ENCODE peak calls at places on chromosome 13, in four cellular contexts. G, H, R and J are unnamed samples.

GRCh38 chr13:35884211-35884610 is 247.0 kb downstream of the DCLK1 start:
- DNase-seq in G (no peak), R (no peak), H (no peak), J (no peak)

GRCh38 chr13:20828540-20829364 is 55.0 kb upstream of the EEF1AKMT1 start:
- DNase-seq in G (peak), R (no peak), H (peak), J (peak)

GRCh38 chr13:46983881-46984280 is 87.0 kb upstream of the HTR2A start:
- DNase-seq in R (no peak), G (peak), H (peak), J (no peak)

GRCh38 chr13:82506805-82507404 is 1375.4 kb downstream of the SLITRK1 start:
- DNase-seq in R (no peak), G (peak), H (no peak), J (no peak)

GRCh38 chr13:51785592-51786424 is 18.2 kb downstream of the DHRS12 start:
- DNase-seq in G (no peak), H (no peak), R (no peak), J (no peak)

GRCh38 chr13:100269837-100270236 is 180.9 kb downstream of the PCCA start:
- DNase-seq in G (no peak), H (no peak), R (no peak), J (no peak)

GRCh38 chr13:83796364-83796763 is 85.9 kb downstream of the SLITRK1 start:
- DNase-seq in G (no peak), R (no peak), H (no peak), J (no peak)

GRCh38 chr13:92963029-92963428 is 263.6 kb upstream of the GPC6 start:
- DNase-seq in H (no peak), R (no peak), G (no peak), J (no peak)

GRCh38 chr13:36447501-36447900 is 15.2 kb downstream of the CCNA1 start:
- DNase-seq in G (no peak), R (no peak), H (no peak), J (no peak)

GRCh38 chr13:67184247-67184646 is 45.9 kb downstream of the PCDH9 start:
- DNase-seq in G (no peak), R (no peak), H (no peak), J (no peak)

GRCh38 chr13:80906860-80907259 is 565.9 kb upstream of the SPRY2 start:
- DNase-seq in H (no peak), R (no peak), G (no peak), J (no peak)

GRCh38 chr13:80296638-80297037 is 44.3 kb downstream of the SPRY2 start:
- DNase-seq in H (no peak), R (no peak), G (no peak), J (no peak)

GRCh38 chr13:66888698-66889097 is 341.4 kb downstream of the PCDH9 start:
- DNase-seq in H (no peak), G (no peak), R (no peak), J (no peak)

GRCh38 chr13:34546841-34547240 is 395.2 kb upstream of the NBEA start:
- DNase-seq in G (no peak), H (no peak), R (no peak), J (no peak)

GRCh38 chr13:90055121-90055520 is 1292.4 kb upstream of the MIR17HG start:
- DNase-seq in H (no peak), R (no peak), G (no peak), J (peak)

GRCh38 chr13:109779074-109779473 is 7.3 kb downstream of the IRS2 start:
- DNase-seq in R (no peak), H (no peak), G (no peak), J (no peak)

GRCh38 chr13:108902557-108903155 is 273.2 kb downstream of the MYO16 start:
- DNase-seq in G (no peak), R (no peak), H (no peak), J (no peak)

GRCh38 chr13:102089177-102089576 is 312.7 kb downstream of the FGF14 start:
- DNase-seq in R (no peak), H (no peak), G (no peak), J (no peak)

GRCh38 chr13:110799246-110800236 is 86.0 kb downstream of the ING1 start:
- DNase-seq in R (no peak), H (no peak), G (no peak), J (no peak)

GRCh38 chr13:110797230-110797877 is 83.9 kb downstream of the ING1 start:
- DNase-seq in G (no peak), H (no peak), R (no peak), J (no peak)

GRCh38 chr13:110798595-110798994 is 85.1 kb downstream of the ING1 start:
- DNase-seq in G (peak), H (no peak), R (no peak), J (no peak)

GRCh38 chr13:110806636-110807035 is 93.1 kb downstream of the ING1 start:
- DNase-seq in G (no peak), H (no peak), R (peak), J (no peak)

DNA sequence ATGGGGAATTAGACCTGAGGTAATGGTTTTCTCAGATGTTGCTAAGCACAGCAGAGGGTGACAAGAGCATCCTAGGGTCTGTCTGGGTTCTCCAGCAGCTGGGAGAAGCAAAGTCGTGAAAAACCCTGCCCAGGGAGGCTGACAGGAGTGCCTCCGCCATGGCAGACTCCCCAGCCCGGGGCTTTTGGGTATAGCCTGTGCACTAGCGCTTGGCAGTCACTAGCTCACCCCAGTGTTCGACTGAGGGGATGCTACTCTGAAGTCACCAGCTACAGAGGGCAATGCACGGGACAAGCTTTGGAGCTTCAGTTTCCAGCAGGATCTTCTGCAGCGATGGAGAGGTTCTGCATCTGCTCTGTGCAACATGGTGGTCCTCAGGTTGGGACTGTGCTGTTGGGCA is 87.5 kb downstream of the ING1 start:
- DNase-seq in G (no peak), H (no peak), R (no peak), J (no peak)
- TF ChIP-seq SP1 in G (no peak), H (no peak), R (no peak), J (no peak)

GRCh38 chr13:32804673-32805260 is 211.5 kb upstream of the KL start:
- DNase-seq in H (no peak), R (no peak), G (no peak), J (no peak)
- TF ChIP-seq SIN3A in H (no peak), R (no peak), G (no peak), J (no peak)

DNA sequence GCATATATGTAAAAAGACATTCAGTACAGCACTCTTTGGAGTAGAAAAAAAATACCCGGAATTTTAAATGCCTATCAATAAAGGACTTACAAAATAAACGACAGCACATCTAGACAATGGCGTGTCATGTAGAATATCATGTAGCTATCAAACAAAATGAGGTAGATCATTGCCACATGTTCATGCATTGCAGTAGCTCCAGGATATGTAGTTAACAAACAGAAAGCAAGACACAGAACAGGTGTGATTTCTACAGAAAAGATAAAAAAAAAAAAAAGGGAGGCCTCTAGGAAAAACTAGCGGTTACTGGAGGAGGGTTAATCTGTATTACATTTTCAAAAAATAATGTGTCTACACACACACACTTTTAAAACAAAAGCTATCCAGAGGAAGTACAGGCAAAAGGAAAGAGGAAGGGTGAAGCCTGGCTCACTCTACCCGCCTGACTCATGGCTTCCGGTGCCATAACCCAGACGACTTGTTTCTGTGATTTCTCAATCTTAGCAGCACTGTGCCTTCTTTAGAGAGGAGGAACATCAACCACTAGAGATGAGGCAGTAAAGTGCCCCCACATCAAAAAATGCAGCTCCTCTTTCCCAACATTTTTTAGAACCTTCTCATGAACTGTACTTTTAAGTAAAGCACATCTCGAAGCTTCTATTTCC is 6.9 kb downstream of the KCTD12 start:
- DNase-seq in R (no peak), H (peak), G (no peak), J (no peak)
- TF ChIP-seq SP1 in R (no peak), H (no peak), G (no peak), J (no peak)

DNA sequence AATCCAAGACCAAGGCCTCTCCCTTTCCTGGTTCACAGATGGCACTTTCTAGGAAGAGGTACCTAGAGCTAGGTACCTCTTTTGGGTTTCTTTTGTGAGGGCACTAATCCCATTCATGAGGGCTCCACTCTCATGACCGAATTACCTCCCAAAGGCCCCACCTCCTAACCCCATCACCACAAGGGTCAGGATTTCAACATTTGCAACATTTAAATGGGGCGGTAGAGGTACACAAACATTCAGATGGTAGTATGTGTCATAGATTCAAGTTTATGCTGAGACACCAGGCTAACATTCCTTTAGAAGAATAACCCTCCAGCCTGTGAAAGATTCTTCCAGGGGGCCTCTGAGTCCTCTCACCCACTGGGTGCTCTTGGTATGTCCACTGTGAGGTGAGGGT is 116.3 kb downstream of the FOXO1 start:
- DNase-seq in G (peak), R (no peak), H (no peak), J (no peak)
- TF ChIP-seq SIN3A in G (no peak), R (no peak), H (no peak), J (no peak)

DNA sequence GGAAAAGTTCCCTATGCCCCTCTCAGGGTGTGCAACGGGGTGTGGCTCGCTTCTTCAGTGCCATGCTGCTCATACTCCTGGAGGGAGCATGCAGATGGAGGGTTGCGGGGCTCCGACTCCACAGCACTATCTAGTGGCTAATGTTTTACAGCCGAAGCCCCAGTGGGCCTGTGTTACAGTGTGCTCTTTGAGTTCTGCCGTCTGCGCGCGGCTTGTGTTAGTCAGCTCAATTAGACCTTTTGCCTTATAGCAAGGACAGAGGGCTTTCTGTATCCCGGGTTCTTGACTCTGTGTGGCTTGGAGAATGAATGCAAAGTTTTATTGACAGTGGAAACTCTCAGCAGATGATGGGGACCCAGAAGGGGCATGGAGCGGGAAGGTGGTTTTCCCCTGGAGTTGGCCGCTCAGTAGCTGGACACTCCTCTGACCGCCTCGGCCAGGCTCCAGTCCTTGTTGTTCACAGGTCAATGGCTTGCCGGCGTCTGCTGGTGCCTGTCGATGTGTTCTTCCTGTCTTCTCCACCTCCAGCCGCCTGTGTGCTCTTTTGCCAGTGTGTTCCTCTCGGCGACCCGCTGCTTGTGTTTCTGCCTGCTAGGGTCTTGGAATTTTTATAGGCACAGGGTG is 383.4 kb downstream of the LMO7 start:
- DNase-seq in H (no peak), G (peak), R (peak), J (peak)
- TF ChIP-seq SP1 in H (no peak), G (no peak), R (no peak), J (no peak)

GRCh38 chr13:26457212-26457611 is 100.3 kb upstream of the WASF3 start:
- DNase-seq in G (no peak), H (no peak), R (no peak), J (no peak)

GRCh38 chr13:26456578-26457119 is 100.8 kb upstream of the WASF3 start:
- DNase-seq in H (no peak), R (no peak), G (no peak), J (no peak)

GRCh38 chr13:26458196-26458734 is 99.2 kb upstream of the WASF3 start:
- DNase-seq in R (no peak), H (no peak), G (no peak), J (no peak)

GRCh38 chr13:26460652-26461051 is 96.8 kb upstream of the WASF3 start:
- DNase-seq in R (no peak), G (no peak), H (no peak), J (no peak)

GRCh38 chr13:26459276-26460131 is 98.0 kb upstream of the WASF3 start:
- DNase-seq in H (no peak), G (no peak), R (no peak), J (no peak)
- TF ChIP-seq SIN3A in H (no peak), G (no peak), R (no peak), J (no peak)

GRCh38 chr13:33426131-33426530 is 140.6 kb upstream of the STARD13 start:
- DNase-seq in G (no peak), H (no peak), R (no peak), J (no peak)
- TF ChIP-seq SP1 in G (no peak), H (no peak), R (no peak), J (no peak)

DNA sequence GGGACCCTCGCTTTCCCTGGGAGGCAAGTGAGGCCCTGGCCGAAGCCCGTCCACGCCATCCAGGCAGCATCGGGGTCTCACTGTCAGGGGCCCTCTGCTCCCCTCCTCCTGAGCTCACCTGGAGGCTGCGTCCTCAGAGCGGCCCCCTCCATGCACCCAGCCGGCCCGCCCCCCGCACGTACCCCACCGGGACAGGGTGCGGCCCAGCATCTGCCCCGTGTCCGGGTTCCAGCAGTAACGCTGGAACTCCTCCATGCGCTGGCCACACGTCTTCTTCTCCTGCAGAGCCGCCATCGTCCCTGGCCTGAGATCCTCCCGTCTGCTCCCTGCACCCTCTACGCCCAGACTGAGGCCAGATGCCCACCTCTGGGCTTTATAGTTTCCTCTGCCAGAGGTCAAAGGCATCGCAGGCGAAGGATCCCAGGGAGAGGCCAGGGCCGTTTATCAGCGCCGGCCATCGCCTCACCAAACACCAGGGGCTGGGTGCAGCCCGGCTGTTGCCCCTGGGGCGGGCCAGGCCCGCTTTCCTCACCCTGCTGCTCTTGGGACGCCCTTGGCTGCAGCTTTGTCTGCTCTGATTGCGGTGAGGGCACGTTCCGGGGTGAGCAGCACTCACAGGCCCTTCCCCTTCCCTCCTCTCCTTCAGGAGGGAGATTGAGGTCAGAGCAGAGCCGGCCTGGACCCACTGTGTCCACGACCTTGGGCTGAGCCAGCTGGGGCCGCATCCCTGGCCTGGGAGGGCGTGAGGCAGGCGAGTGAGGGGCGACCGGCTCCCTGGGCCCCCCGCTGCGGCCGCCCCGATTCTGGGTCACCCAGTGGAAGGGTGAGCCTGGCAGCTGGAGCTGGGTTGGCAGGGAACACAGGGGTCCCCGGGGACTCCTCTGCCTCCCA is at the start of gene ATP4B:
- DNase-seq in G (no peak), R (no peak), H (no peak), J (no peak)
- TF ChIP-seq SIN3A in G (no peak), R (no peak), H (no peak), J (no peak)

GRCh38 chr13:41678320-41678719 is 221.0 kb downstream of the RGCC start:
- DNase-seq in H (no peak), R (no peak), G (no peak), J (no peak)
- TF ChIP-seq SP1 in H (no peak), R (no peak), G (no peak), J (no peak)